ENCODE peak calls at places on chromosomes 2 and 18, in six cellular contexts. One of them, this sample, is unnamed.

GRCh38 chr2:65919579-65920188 is 487.3 kb upstream of the SPRED2 start:
- DNase-seq in foreskin fibroblast: no peak
- DNase-seq in CD14-positive monocyte: no peak
- DNase-seq in dorsolateral prefrontal cortex: no peak
- DNase-seq in A549: no peak
- DNase-seq in GM10248: no peak
- DNase-seq in this sample: no peak

GRCh38 chr18:57294547-57294946 is 57.8 kb upstream of the ST8SIA3 start:
- DNase-seq in dorsolateral prefrontal cortex: no peak
- DNase-seq in GM10248: no peak
- DNase-seq in foreskin fibroblast: no peak
- DNase-seq in A549: no peak
- DNase-seq in CD14-positive monocyte: no peak
- DNase-seq in this sample: no peak

GRCh38 chr18:49886891-49887764 is 73.8 kb upstream of the ACAA2 start:
- DNase-seq in foreskin fibroblast: no peak
- DNase-seq in GM10248: no peak
- DNase-seq in dorsolateral prefrontal cortex: no peak
- DNase-seq in A549: no peak
- DNase-seq in CD14-positive monocyte: no peak
- DNase-seq in this sample: no peak

GRCh38 chr2:191601060-191601459 is 76.9 kb upstream of the NABP1 start:
- DNase-seq in foreskin fibroblast: peak
- DNase-seq in CD14-positive monocyte: peak
- DNase-seq in A549: no peak
- DNase-seq in GM10248: no peak
- DNase-seq in dorsolateral prefrontal cortex: no peak
- DNase-seq in this sample: no peak

GRCh38 chr2:69677914-69678313 is 34.4 kb upstream of the AAK1 start:
- DNase-seq in GM10248: no peak
- DNase-seq in CD14-positive monocyte: no peak
- DNase-seq in foreskin fibroblast: no peak
- DNase-seq in dorsolateral prefrontal cortex: no peak
- DNase-seq in A549: no peak
- DNase-seq in this sample: no peak

GRCh38 chr2:37560863-37561614 is 110.4 kb downstream of the CDC42EP3 start:
- DNase-seq in GM10248: no peak
- DNase-seq in dorsolateral prefrontal cortex: no peak
- DNase-seq in foreskin fibroblast: no peak
- DNase-seq in CD14-positive monocyte: no peak
- DNase-seq in A549: no peak
- DNase-seq in this sample: no peak

GRCh38 chr2:120991401-120991800 is 255.7 kb downstream of the GLI2 start:
- DNase-seq in dorsolateral prefrontal cortex: no peak
- DNase-seq in A549: no peak
- DNase-seq in foreskin fibroblast: no peak
- DNase-seq in GM10248: no peak
- DNase-seq in CD14-positive monocyte: no peak
- DNase-seq in this sample: no peak

GRCh38 chr2:156340377-156340776 is 7.9 kb upstream of the NR4A2 start:
- DNase-seq in foreskin fibroblast: no peak
- DNase-seq in dorsolateral prefrontal cortex: no peak
- DNase-seq in CD14-positive monocyte: no peak
- DNase-seq in A549: peak
- DNase-seq in GM10248: no peak
- DNase-seq in this sample: no peak

GRCh38 chr2:200317975-200318374 is 11.5 kb downstream of the SPATS2L start:
- DNase-seq in CD14-positive monocyte: no peak
- DNase-seq in dorsolateral prefrontal cortex: no peak
- DNase-seq in GM10248: no peak
- DNase-seq in A549: no peak
- DNase-seq in foreskin fibroblast: peak
- DNase-seq in this sample: no peak

GRCh38 chr2:240759454-240759853 is 60.6 kb downstream of the KIF1A start:
- DNase-seq in A549: no peak
- DNase-seq in dorsolateral prefrontal cortex: no peak
- DNase-seq in CD14-positive monocyte: no peak
- DNase-seq in foreskin fibroblast: no peak
- DNase-seq in GM10248: peak
- DNase-seq in this sample: no peak

GRCh38 chr2:183996825-183997823 is 601.2 kb upstream of the ZNF804A start:
- DNase-seq in GM10248: no peak
- DNase-seq in CD14-positive monocyte: no peak
- DNase-seq in A549: no peak
- DNase-seq in dorsolateral prefrontal cortex: no peak
- DNase-seq in foreskin fibroblast: no peak
- DNase-seq in this sample: no peak

GRCh38 chr2:175363719-175364118 is 182.2 kb upstream of the ATP5MC3 start:
- DNase-seq in CD14-positive monocyte: no peak
- DNase-seq in dorsolateral prefrontal cortex: no peak
- DNase-seq in foreskin fibroblast: no peak
- DNase-seq in A549: no peak
- DNase-seq in GM10248: no peak
- DNase-seq in this sample: no peak

GRCh38 chr2:12587729-12588522 is 128.8 kb upstream of the TRIB2 start:
- DNase-seq in GM10248: no peak
- DNase-seq in dorsolateral prefrontal cortex: no peak
- DNase-seq in foreskin fibroblast: peak
- DNase-seq in CD14-positive monocyte: peak
- DNase-seq in A549: peak
- DNase-seq in this sample: no peak

GRCh38 chr2:16216555-16216938 is 276.2 kb downstream of the MYCN start:
- DNase-seq in foreskin fibroblast: no peak
- DNase-seq in GM10248: no peak
- DNase-seq in CD14-positive monocyte: no peak
- DNase-seq in dorsolateral prefrontal cortex: no peak
- DNase-seq in A549: no peak
- DNase-seq in this sample: no peak

GRCh38 chr2:148122788-148123187 is 101.9 kb downstream of the MBD5 start:
- DNase-seq in CD14-positive monocyte: no peak
- DNase-seq in dorsolateral prefrontal cortex: no peak
- DNase-seq in A549: no peak
- DNase-seq in GM10248: no peak
- DNase-seq in foreskin fibroblast: peak
- DNase-seq in this sample: no peak

GRCh38 chr2:218856168-218856895 is 3.3 kb upstream of the WNT6 start:
- DNase-seq in A549: no peak
- DNase-seq in foreskin fibroblast: no peak
- DNase-seq in GM10248: no peak
- DNase-seq in dorsolateral prefrontal cortex: no peak
- DNase-seq in CD14-positive monocyte: peak
- DNase-seq in this sample: no peak

GRCh38 chr2:237214963-237215362 is 129.3 kb downstream of the COPS8 start:
- DNase-seq in foreskin fibroblast: no peak
- DNase-seq in CD14-positive monocyte: no peak
- DNase-seq in A549: no peak
- DNase-seq in GM10248: no peak
- DNase-seq in dorsolateral prefrontal cortex: no peak
- DNase-seq in this sample: no peak

GRCh38 chr2:138415891-138416494 is 85.6 kb upstream of the SPOPL start:
- DNase-seq in foreskin fibroblast: peak
- DNase-seq in GM10248: no peak
- DNase-seq in dorsolateral prefrontal cortex: no peak
- DNase-seq in A549: no peak
- DNase-seq in CD14-positive monocyte: no peak
- DNase-seq in this sample: no peak

GRCh38 chr2:231696004-231696367 is 12.3 kb upstream of the PTMA start:
- DNase-seq in foreskin fibroblast: peak
- DNase-seq in A549: no peak
- DNase-seq in CD14-positive monocyte: no peak
- DNase-seq in GM10248: no peak
- DNase-seq in dorsolateral prefrontal cortex: no peak
- DNase-seq in this sample: no peak

GRCh38 chr18:12552884-12553242 is 105.0 kb downstream of the SPIRE1 start:
- DNase-seq in GM10248: no peak
- DNase-seq in CD14-positive monocyte: no peak
- DNase-seq in dorsolateral prefrontal cortex: no peak
- DNase-seq in A549: no peak
- DNase-seq in foreskin fibroblast: no peak
- DNase-seq in this sample: no peak

GRCh38 chr2:108616731-108617161 is 82.5 kb downstream of the LIMS1 start:
- DNase-seq in CD14-positive monocyte: no peak
- DNase-seq in GM10248: no peak
- DNase-seq in foreskin fibroblast: peak
- DNase-seq in A549: no peak
- DNase-seq in dorsolateral prefrontal cortex: no peak
- DNase-seq in this sample: no peak

GRCh38 chr2:101699939-101700442 is 2.5 kb downstream of the MAP4K4 start:
- DNase-seq in foreskin fibroblast: no peak
- DNase-seq in A549: no peak
- DNase-seq in GM10248: no peak
- DNase-seq in dorsolateral prefrontal cortex: no peak
- DNase-seq in CD14-positive monocyte: no peak
- DNase-seq in this sample: no peak

GRCh38 chr2:200575957-200576356 is 9.9 kb upstream of the AOX1 start:
- DNase-seq in GM10248: peak
- DNase-seq in foreskin fibroblast: peak
- DNase-seq in A549: no peak
- DNase-seq in dorsolateral prefrontal cortex: no peak
- DNase-seq in CD14-positive monocyte: no peak
- DNase-seq in this sample: no peak

GRCh38 chr18:22335644-22336275 is 82.0 kb downstream of the CTAGE1 start:
- DNase-seq in A549: no peak
- DNase-seq in GM10248: no peak
- DNase-seq in CD14-positive monocyte: no peak
- DNase-seq in foreskin fibroblast: no peak
- DNase-seq in dorsolateral prefrontal cortex: no peak
- DNase-seq in this sample: no peak

GRCh38 chr2:126244937-126245336 is 411.0 kb upstream of the GYPC start:
- DNase-seq in dorsolateral prefrontal cortex: no peak
- DNase-seq in CD14-positive monocyte: no peak
- DNase-seq in foreskin fibroblast: no peak
- DNase-seq in GM10248: peak
- DNase-seq in A549: peak
- DNase-seq in this sample: no peak

GRCh38 chr2:176187306-176188217 is 906 bp upstream of the HOXD1 start:
- DNase-seq in GM10248: no peak
- DNase-seq in dorsolateral prefrontal cortex: no peak
- DNase-seq in A549: no peak
- DNase-seq in foreskin fibroblast: peak
- DNase-seq in CD14-positive monocyte: no peak
- DNase-seq in this sample: no peak

GRCh38 chr2:207403950-207404349 is 125.8 kb upstream of the CREB1 start:
- DNase-seq in GM10248: no peak
- DNase-seq in A549: no peak
- DNase-seq in CD14-positive monocyte: no peak
- DNase-seq in dorsolateral prefrontal cortex: no peak
- DNase-seq in foreskin fibroblast: no peak
- DNase-seq in this sample: no peak

GRCh38 chr2:75462714-75463113 is 98.0 kb downstream of the EVA1A start:
- DNase-seq in dorsolateral prefrontal cortex: no peak
- DNase-seq in CD14-positive monocyte: no peak
- DNase-seq in A549: no peak
- DNase-seq in GM10248: no peak
- DNase-seq in foreskin fibroblast: no peak
- DNase-seq in this sample: no peak

GRCh38 chr2:75464348-75464946 is 96.3 kb downstream of the EVA1A start:
- DNase-seq in dorsolateral prefrontal cortex: no peak
- DNase-seq in foreskin fibroblast: peak
- DNase-seq in A549: peak
- DNase-seq in CD14-positive monocyte: no peak
- DNase-seq in GM10248: peak
- DNase-seq in this sample: no peak

GRCh38 chr2:75465317-75465998 is 95.3 kb downstream of the EVA1A start:
- DNase-seq in CD14-positive monocyte: no peak
- DNase-seq in dorsolateral prefrontal cortex: no peak
- DNase-seq in GM10248: no peak
- DNase-seq in A549: peak
- DNase-seq in foreskin fibroblast: peak
- DNase-seq in this sample: no peak

DNA sequence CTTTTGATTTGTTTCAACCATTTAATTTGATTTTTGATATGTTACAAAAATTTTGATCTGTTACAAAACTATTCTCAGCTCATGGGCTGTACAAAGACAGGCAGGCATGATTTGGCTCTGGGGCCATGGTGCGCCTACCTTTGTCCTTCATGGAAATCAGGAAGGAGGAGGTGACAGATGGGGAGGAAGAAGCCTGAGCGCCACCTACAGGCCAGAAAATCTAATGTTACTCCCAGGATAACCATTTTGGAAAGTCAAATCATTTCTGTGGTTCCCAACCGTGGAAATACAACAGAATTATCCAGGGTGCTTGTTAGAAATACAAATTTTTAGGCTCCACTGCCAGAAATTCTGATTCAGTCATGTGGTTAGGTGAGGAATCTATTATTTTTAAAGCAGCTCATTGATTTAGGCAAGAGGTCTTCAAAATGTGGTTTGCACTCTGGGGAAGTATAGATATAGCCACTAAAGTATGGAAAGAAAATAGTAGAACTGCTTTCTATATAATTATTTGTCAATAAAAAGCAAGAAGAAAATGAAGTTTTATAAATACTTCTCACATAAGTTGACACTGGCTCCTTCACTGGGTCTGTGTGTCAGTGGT is 93.9 kb downstream of the EVA1A start:
- DNase-seq in A549: peak
- DNase-seq in GM10248: peak
- DNase-seq in CD14-positive monocyte: no peak
- DNase-seq in foreskin fibroblast: peak
- DNase-seq in dorsolateral prefrontal cortex: no peak
- DNase-seq in this sample: no peak
- TF ChIP-seq CTCF in A549: peak
- TF ChIP-seq CTCF in GM10248: peak
- TF ChIP-seq CTCF in CD14-positive monocyte: peak
- TF ChIP-seq CTCF in foreskin fibroblast: peak
- TF ChIP-seq CTCF in dorsolateral prefrontal cortex: peak
- TF ChIP-seq CTCF in this sample: peak

DNA sequence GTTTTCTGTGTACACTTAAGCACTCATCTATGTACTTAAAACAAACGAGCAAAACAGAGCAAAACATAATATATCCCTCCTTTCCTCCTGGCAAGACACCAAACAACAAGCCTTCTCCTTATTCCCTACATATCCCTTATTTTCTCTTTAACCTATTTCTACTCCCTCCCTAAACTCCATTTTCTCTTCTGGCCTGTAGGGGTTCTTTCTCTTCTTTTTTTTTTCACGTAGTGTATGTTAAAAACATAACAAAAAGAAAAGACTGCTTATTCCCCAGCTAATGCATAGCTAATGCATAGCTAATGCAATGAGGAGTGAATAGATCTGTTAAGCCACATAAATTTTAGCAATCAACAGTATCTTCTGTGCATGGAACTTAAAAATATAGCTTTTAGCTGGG is 193.4 kb downstream of the TMEM247 start:
- DNase-seq in CD14-positive monocyte: no peak
- DNase-seq in foreskin fibroblast: no peak
- DNase-seq in GM10248: no peak
- DNase-seq in A549: no peak
- DNase-seq in dorsolateral prefrontal cortex: no peak
- DNase-seq in this sample: no peak
- TF ChIP-seq CTCF in CD14-positive monocyte: no peak
- TF ChIP-seq CTCF in foreskin fibroblast: no peak
- TF ChIP-seq CTCF in GM10248: no peak
- TF ChIP-seq CTCF in A549: no peak
- TF ChIP-seq CTCF in dorsolateral prefrontal cortex: no peak
- TF ChIP-seq CTCF in this sample: no peak

GRCh38 chr2:234081970-234082822 is 31.7 kb downstream of the SPP2 start:
- DNase-seq in dorsolateral prefrontal cortex: no peak
- DNase-seq in GM10248: no peak
- DNase-seq in foreskin fibroblast: no peak
- DNase-seq in CD14-positive monocyte: no peak
- DNase-seq in A549: peak
- DNase-seq in this sample: no peak
- TF ChIP-seq CTCF in dorsolateral prefrontal cortex: no peak
- TF ChIP-seq CTCF in GM10248: no peak
- TF ChIP-seq CTCF in foreskin fibroblast: no peak
- TF ChIP-seq CTCF in CD14-positive monocyte: no peak
- TF ChIP-seq CTCF in A549: no peak
- TF ChIP-seq CTCF in this sample: no peak

GRCh38 chr2:235005603-235006259 is 53.9 kb downstream of the SH3BP4 start:
- DNase-seq in GM10248: no peak
- DNase-seq in A549: no peak
- DNase-seq in dorsolateral prefrontal cortex: peak
- DNase-seq in CD14-positive monocyte: no peak
- DNase-seq in foreskin fibroblast: no peak
- DNase-seq in this sample: no peak
- TF ChIP-seq CTCF in GM10248: no peak
- TF ChIP-seq CTCF in A549: no peak
- TF ChIP-seq CTCF in dorsolateral prefrontal cortex: peak
- TF ChIP-seq CTCF in CD14-positive monocyte: no peak
- TF ChIP-seq CTCF in foreskin fibroblast: no peak
- TF ChIP-seq CTCF in this sample: no peak

This sample was measured in mesothelial cell of epicardium.